ENCODE peak calls at places on chromosome 4, in ten cellular contexts. O is CD8-positive, alpha-beta memory T cell; K is T1000; D is progenitor cell of endocrine pancreas; A is endothelial cell; V is foreskin keratinocyte; S is SW480; M is transverse colon; B is lower lobe of right lung; I is naive B cell. H is an unnamed sample.

GRCh38 chr4:95167809-95168208 is 381.0 kb downstream of the UNC5C start:
- DNase-seq in O (no peak), K (no peak), D (no peak), A (no peak), V (no peak), S (no peak), M (no peak), B (no peak), I (no peak), H (no peak)

GRCh38 chr4:38368612-38369011 is 295.4 kb upstream of the KLF3 start:
- DNase-seq in O (no peak), K (peak; percentile 10), D (no peak), A (no peak), V (peak; percentile 20), S (no peak), M (no peak), B (no peak), I (no peak), H (no peak)

GRCh38 chr4:121182296-121182695 is 18.2 kb upstream of the TNIP3 start:
- DNase-seq in O (no peak), K (no peak), D (no peak), A (no peak), V (no peak), S (no peak), M (no peak), B (no peak), I (no peak), H (no peak)

GRCh38 chr4:164441131-164441530 is 312.8 kb upstream of the SMIM31 start:
- DNase-seq in O (no peak), K (no peak), D (no peak), A (no peak), V (no peak), S (no peak), M (no peak), B (no peak), I (no peak), H (peak; percentile 6)

GRCh38 chr4:16765549-16765948 is 132.9 kb downstream of the LDB2 start:
- DNase-seq in O (no peak), K (no peak), D (no peak), A (no peak), V (no peak), S (no peak), M (no peak), B (no peak), I (no peak), H (no peak)

GRCh38 chr4:139171878-139172691 is 4.9 kb downstream of the ELF2 start:
- DNase-seq in O (no peak), K (no peak), D (no peak), A (no peak), V (peak; percentile 74), S (peak; percentile 62), M (no peak), B (no peak), I (no peak), H (no peak)

GRCh38 chr4:111028829-111029228 is 406.0 kb upstream of the PITX2 start:
- DNase-seq in O (no peak), K (no peak), D (no peak), A (no peak), V (no peak), S (no peak), M (no peak), B (no peak), I (no peak), H (no peak)

GRCh38 chr4:41287005-41287404 is 30.3 kb downstream of the UCHL1 start:
- DNase-seq in O (no peak), K (no peak), D (no peak), A (no peak), V (no peak), S (no peak), M (no peak), B (no peak), I (no peak), H (no peak)

GRCh38 chr4:54014761-54015160 is 49.6 kb downstream of the CHIC2 start:
- DNase-seq in O (no peak), K (no peak), D (no peak), A (no peak), V (no peak), S (no peak), M (no peak), B (no peak), I (no peak), H (no peak)